ENCODE peak calls at places on chromosomes 1 and 21, in four cellular contexts. Y is psoas muscle, H is body of pancreas, G is A549. M is an unnamed sample.

GRCh38 chr1:201248721-201249559 is 34.4 kb upstream of the PKP1 start:
- DNase-seq in G (no peak), H (no peak), Y (no peak), M (no peak)

GRCh38 chr1:99565606-99566289 is 80.2 kb upstream of the PALMD start:
- DNase-seq in H (no peak), G (no peak), Y (no peak), M (no peak)

GRCh38 chr1:12016182-12016581 is 3.1 kb upstream of the MIIP start:
- DNase-seq in Y (peak), H (no peak), G (no peak), M (no peak)

GRCh38 chr1:214438059-214438458 is 113.3 kb downstream of the PTPN14 start:
- DNase-seq in Y (peak), H (no peak), G (no peak), M (peak)

GRCh38 chr1:147723691-147724323 is 36.6 kb downstream of the GJA5 start:
- DNase-seq in H (peak), Y (no peak), G (peak), M (peak)

GRCh38 chr1:206895837-206896242 is 1.4 kb upstream of the IL24 start:
- DNase-seq in G (peak), Y (no peak), H (no peak), M (peak)

GRCh38 chr1:243213045-243213787 is 41.9 kb downstream of the CEP170 start:
- DNase-seq in G (peak), H (no peak), Y (no peak), M (peak)

GRCh38 chr1:221696045-221696444 is 45.8 kb downstream of the DUSP10 start:
- DNase-seq in G (no peak), H (no peak), Y (no peak), M (no peak)

GRCh38 chr21:31520506-31521163 is 138.9 kb upstream of the SOD1 start:
- DNase-seq in H (no peak), Y (no peak), G (no peak), M (no peak)

DNA sequence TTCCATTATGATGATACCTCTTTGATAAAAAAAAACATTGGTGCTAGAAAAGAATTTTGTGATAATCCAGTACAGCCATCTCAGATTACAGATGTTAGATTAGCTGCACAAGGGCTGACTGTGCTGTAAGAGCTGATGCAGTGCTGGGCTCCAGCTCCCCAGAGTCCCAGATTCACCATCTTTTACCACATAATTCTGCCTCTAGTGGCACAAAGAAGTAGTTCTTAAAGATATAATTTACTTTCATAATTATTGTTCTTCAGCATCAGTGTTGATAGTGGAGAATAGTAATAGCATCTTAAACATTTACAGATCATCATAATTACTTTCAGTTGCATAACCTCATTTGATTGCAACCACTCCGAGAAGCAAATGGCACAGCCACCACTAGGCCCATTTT is 262.1 kb downstream of the BRINP2 start:
- DNase-seq in Y (no peak), G (no peak), H (no peak), M (no peak)
- TF ChIP-seq CTCF in Y (no peak), G (no peak), H (no peak), M (peak)

DNA sequence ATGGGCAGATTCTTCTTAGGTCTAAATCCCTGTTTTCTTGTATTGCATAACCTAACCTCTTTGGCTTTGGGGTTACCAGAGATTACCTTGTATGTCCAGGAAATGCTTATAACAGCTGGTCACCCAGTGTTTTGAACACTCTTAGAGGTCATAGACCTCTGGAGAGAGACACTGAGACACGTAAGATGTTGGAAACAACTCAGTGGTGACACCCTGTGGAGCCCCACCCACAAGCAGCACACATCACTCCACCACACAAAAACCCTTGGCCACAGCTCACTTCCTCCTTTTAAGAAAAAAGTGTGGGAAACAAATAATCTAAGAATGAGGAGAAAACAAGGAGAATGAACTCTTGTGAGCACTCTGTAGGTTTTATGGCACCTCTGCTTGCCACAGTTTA is 26.3 kb upstream of the CYP4B1 start:
- DNase-seq in Y (peak), H (no peak), G (peak), M (peak)
- TF ChIP-seq CTCF in Y (no peak), H (no peak), G (no peak), M (no peak)

GRCh38 chr21:32777269-32777668 is 5.7 kb upstream of the PAXBP1 start:
- DNase-seq in G (no peak), H (no peak), Y (no peak), M (no peak)

GRCh38 chr21:32776743-32777142 is 5.2 kb upstream of the PAXBP1 start:
- DNase-seq in H (no peak), Y (no peak), G (no peak), M (no peak)

GRCh38 chr21:32779983-32780382 is 8.4 kb upstream of the PAXBP1 start:
- DNase-seq in Y (no peak), G (no peak), H (no peak), M (no peak)

DNA sequence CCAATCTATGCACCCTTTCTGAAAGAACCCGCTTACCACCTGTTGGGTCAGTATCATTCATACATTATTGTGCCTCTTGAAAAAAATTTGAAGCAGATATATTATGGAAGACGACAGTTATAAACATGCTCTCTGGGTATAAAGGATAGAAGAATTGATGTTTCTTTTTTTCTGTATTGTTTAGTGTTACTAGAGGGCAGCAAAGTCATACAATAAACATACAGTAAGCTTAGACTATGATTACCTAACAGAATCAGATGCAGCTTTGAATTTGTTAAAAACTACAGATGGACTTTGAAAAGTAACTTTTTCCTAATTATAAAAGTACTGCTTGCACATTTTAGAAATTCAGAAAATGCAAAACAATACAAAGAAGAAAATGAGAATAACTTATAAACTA is 11.1 kb upstream of the PAXBP1 start:
- DNase-seq in G (no peak), Y (no peak), H (no peak), M (no peak)
- TF ChIP-seq CTCF in G (no peak), Y (no peak), H (peak), M (no peak)

DNA sequence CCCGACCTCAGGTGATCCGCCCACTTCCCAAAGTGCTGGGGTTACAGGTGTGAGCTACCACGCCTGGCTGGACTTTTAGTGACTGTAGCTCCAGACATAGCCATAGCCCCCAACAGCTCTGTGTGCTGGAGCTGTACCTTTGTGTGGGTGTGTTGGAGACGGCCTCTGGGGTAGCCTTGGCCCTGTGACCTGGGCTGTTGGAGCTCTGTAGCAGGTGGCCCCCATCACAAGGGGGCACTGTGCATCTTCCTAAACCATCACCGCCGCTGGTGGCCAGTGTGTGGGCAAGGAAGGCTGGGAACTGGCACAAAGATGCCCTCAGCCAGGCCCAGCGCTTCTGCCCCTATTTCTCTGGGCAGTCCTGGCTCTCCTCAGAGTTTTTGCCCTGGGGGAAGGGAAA is 38.4 kb upstream of the FOXO6 start:
- DNase-seq in Y (peak), H (peak), G (peak), M (peak)
- TF ChIP-seq CTCF in Y (peak), H (no peak), G (peak), M (peak)

GRCh38 chr1:6471086-6471841 is 5.3 kb upstream of the TNFRSF25 start:
- DNase-seq in G (no peak), Y (no peak), H (no peak), M (no peak)
- TF ChIP-seq CTCF in G (no peak), Y (no peak), H (no peak), M (no peak)

DNA sequence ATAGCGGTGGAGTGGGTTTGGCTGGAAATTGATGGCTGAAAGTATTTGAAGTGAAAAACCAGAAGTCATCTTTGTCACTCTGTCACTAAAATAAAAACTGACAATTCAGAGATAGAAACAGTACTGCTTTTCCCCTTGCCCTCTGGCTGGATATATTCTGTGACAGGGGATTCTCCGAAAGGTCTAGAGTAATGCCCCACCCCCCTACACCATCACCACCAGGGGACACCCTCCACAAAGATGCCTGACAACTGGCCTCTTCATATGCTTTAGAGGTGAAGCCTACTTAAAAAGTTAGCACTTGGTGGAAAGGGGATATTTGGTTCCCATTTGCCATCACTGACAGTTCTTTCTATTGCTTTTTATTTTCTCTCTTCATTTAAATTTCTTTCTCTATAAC is 73.5 kb downstream of the SGIP1 start:
- DNase-seq in G (no peak), Y (no peak), H (no peak), M (no peak)
- TF ChIP-seq CTCF in G (no peak), Y (no peak), H (no peak), M (peak)

GRCh38 chr1:9588551-9589143 is at the start of gene TMEM201:
- DNase-seq in G (peak), H (peak), Y (peak), M (peak)
- TF ChIP-seq CTCF in G (peak), H (peak), Y (peak), M (peak)

DNA sequence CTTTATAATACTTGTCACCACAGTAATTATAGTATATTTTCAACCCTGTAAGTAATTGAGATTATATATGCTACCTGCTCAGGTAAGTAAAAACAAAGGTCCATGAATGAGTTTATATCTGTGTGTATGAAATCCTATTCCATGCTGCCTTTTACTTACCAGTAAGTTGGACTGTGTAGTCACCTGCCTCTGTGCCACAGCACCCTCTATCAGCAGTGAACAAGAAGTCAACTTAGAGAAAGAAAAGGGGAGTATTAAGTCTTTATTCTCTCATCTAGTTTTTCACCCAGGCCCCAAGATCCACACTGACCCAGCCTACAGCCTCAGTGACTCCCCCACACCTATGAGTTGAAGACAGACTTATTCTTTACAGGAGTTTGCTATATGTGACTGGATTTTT is 36.9 kb upstream of the IFI16 start:
- DNase-seq in G (peak), Y (no peak), H (no peak), M (peak)
- TF ChIP-seq CTCF in G (no peak), Y (no peak), H (no peak), M (peak)

GRCh38 chr1:150973826-150974579 is 632 bp downstream of the CERS2 start:
- DNase-seq in G (no peak), H (peak), Y (peak), M (peak)

GRCh38 chr1:150972417-150972940 is 2.2 kb downstream of the CERS2 start:
- DNase-seq in G (no peak), Y (no peak), H (peak), M (no peak)

GRCh38 chr1:150970818-150971582 is 3.6 kb downstream of the CERS2 start:
- DNase-seq in G (no peak), H (peak), Y (peak), M (peak)

GRCh38 chr1:150973258-150973825 is 1.3 kb downstream of the CERS2 start:
- DNase-seq in G (no peak), H (no peak), Y (no peak), M (peak)

GRCh38 chr1:150971583-150972416 is 2.8 kb downstream of the CERS2 start:
- DNase-seq in G (no peak), H (peak), Y (no peak), M (peak)
- TF ChIP-seq CTCF in G (no peak), H (no peak), Y (no peak), M (no peak)